ENCODE peak calls at places on chromosomes 12 and 14, in eight cellular contexts. I is A549, O is AG04450, S is Panc1, E is fibroblast of villous mesenchyme, K is heart right ventricle, F is uterus, H is right atrium auricular region. N is an unnamed sample.
A peak's percentile ranks its signal among the peaks of the same experiment; 100 is the strongest.

GRCh38 chr12:70730675-70731180 is 93.5 kb upstream of the PTPRB start:
- DNase-seq in O (no peak), E (no peak), I (no peak), S (no peak), H (no peak), F (no peak), K (no peak), N (no peak)

GRCh38 chr12:132558861-132559623 is 51.3 kb downstream of the LRCOL1 start:
- DNase-seq in I (no peak), H (no peak), S (no peak), K (no peak), E (no peak), O (no peak), F (no peak), N (no peak)

GRCh38 chr14:73833024-73833423 is 18.6 kb upstream of the PTGR2 start:
- DNase-seq in F (no peak), H (no peak), S (no peak), K (no peak), E (no peak), O (no peak), I (no peak), N (no peak)

GRCh38 chr12:113158439-113159203 is 9.1 kb downstream of the CFAP73 start:
- DNase-seq in O (no peak), H (no peak), I (no peak), E (no peak), F (no peak), K (no peak), S (no peak), N (no peak)

GRCh38 chr14:77955816-77956796 is 156.2 kb downstream of the ADCK1 start:
- DNase-seq in E (no peak), H (no peak), F (no peak), I (no peak), S (no peak), O (no peak), K (no peak), N (no peak)

GRCh38 chr14:102471921-102472814 is 37.4 kb downstream of the ANKRD9 start:
- DNase-seq in S (no peak), I (no peak), K (no peak), H (no peak), F (no peak), O (no peak), E (no peak), N (no peak)

GRCh38 chr14:91897121-91897701 is 29.9 kb upstream of the TC2N start:
- DNase-seq in O (no peak), K (peak; percentile 53), H (no peak), I (peak; percentile 56), E (peak; percentile 72), F (peak; percentile 44), S (no peak), N (no peak)

GRCh38 chr12:12790956-12791355 is 5.5 kb downstream of the APOLD1 start:
- DNase-seq in S (no peak), H (no peak), O (no peak), I (no peak), E (no peak), K (no peak), F (no peak), N (no peak)

GRCh38 chr12:41211466-41211865 is 23.3 kb downstream of the PDZRN4 start:
- DNase-seq in O (no peak), H (no peak), K (no peak), F (no peak), E (no peak), S (no peak), I (no peak), N (no peak)

GRCh38 chr12:79737875-79738718 is 47.3 kb upstream of the PAWR start:
- DNase-seq in S (peak; percentile 27), F (peak; percentile 36), E (peak; percentile 68), K (peak; percentile 18), H (no peak), O (no peak), I (peak; percentile 79), N (peak; percentile 48)

GRCh38 chr14:90301580-90302181 is 30.1 kb downstream of the NRDE2 start:
- DNase-seq in E (peak; percentile 66), F (no peak), I (peak; percentile 62), K (no peak), S (peak; percentile 7), H (no peak), O (peak; percentile 41), N (peak; percentile 30)

GRCh38 chr14:77183896-77184295 is 2.3 kb downstream of the TMEM63C start:
- DNase-seq in E (no peak), H (peak; percentile 40), O (no peak), F (no peak), S (no peak), K (no peak), I (no peak), N (no peak)

GRCh38 chr12:26668847-26669246 is 164.1 kb downstream of the ITPR2 start:
- DNase-seq in S (no peak), E (no peak), H (no peak), I (no peak), F (no peak), K (no peak), O (no peak), N (no peak)

GRCh38 chr12:75976113-75976512 is 55.5 kb downstream of the PHLDA1 start:
- DNase-seq in K (no peak), I (no peak), F (no peak), O (no peak), H (no peak), S (no peak), E (peak; percentile 74), N (no peak)

GRCh38 chr12:5967645-5968415 is 22.8 kb upstream of the ANO2 start:
- DNase-seq in E (no peak), F (no peak), I (no peak), K (no peak), O (no peak), H (no peak), S (no peak), N (no peak)

GRCh38 chr14:32201816-32202467 is at the start of gene RNU6-7:
- DNase-seq in O (no peak), F (peak; percentile 57), I (peak; percentile 78), E (peak; percentile 21), H (no peak), S (peak; percentile 46), K (peak; percentile 21), N (no peak)

GRCh38 chr14:32202941-32203882 is at the start of gene RNU6-8:
- DNase-seq in S (peak; percentile 78), E (peak; percentile 87), I (peak; percentile 92), F (peak; percentile 89), K (peak; percentile 83), O (peak; percentile 46), H (peak; percentile 87), N (peak; percentile 53)

GRCh38 chr14:32200368-32201195 is 1.3 kb upstream of the RNU6-7 start:
- DNase-seq in I (no peak), F (no peak), K (no peak), E (no peak), H (no peak), S (peak; percentile 47), O (no peak), N (no peak)

GRCh38 chr14:32202468-32202865 is 602 bp downstream of the RNU6-8 start:
- DNase-seq in E (no peak), F (no peak), O (no peak), H (no peak), S (peak; percentile 42), I (peak; percentile 52), K (no peak), N (no peak)

DNA sequence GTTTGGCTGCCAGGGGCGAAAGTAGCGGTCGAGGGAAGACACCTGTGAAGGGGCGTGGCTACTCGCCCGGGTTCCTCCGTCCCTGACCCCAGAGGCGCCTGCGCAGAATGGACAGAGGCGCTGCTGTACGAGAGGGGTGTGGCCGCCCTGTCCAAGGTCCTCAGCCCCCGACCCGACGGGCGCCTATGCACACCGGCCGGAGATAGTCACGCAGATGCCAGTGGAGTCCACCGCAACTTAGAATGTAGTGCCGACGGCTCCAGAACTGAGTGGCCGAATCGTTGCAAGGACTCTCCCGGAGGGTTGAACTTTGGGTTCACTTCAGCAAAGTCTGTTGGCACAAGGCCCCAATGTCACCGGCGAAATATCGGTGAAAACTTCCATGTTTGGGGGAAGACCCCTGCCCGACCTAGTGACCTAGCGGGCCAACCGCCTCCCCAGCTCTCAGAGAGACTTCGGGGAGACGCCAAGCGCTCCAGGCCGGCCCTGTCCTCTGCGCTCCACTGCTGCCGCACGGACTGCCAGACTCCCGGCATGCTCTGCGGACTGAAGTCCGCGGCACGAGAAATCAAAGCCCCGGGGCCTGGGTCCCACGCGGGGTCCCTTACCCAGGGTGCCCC is 539 bp upstream of the RNU6-7 start:
- DNase-seq in F (peak; percentile 83), K (peak; percentile 82), O (no peak), E (peak; percentile 54), I (peak; percentile 86), S (peak; percentile 45), H (peak; percentile 73), N (no peak)
- TF ChIP-seq CTCF in F (no peak), K (no peak), O (no peak), E (no peak), I (no peak), S (no peak), H (no peak), N (no peak)

GRCh38 chr12:124564232-124564958 is 3.0 kb downstream of the NCOR2 start:
- DNase-seq in S (no peak), F (no peak), O (no peak), K (no peak), H (no peak), E (no peak), I (no peak), N (no peak)
- H3K4me3 ChIP-seq in S (peak overlapping the region; percentile 84), F (no peak overlapping the region), O (peak overlapping the region; percentile 29), K (no peak overlapping the region), H (no peak overlapping the region), E (peak overlapping the region; percentile 88), I (no peak overlapping the region), N (peak overlapping the region; percentile 81)

DNA sequence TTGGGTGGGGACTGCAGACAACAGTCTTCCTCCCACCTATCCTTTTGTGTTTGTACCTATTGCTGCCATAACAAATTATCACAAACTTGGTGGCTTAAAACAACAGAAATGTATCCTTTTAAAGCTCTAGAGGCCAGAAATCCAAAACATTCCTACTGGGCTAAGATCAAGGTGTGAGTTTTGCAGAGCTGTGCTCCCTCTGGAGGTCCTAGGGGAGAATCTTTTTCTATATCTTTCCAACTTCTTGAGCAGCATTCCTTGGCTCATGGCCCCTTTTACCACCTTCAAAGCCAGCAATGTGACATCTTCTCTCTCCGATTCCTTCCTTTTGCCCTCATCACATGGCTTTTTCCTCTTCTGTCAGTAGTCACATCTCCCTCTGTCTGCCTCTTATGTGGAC is 190.6 kb downstream of the TTC8 start:
- DNase-seq in I (no peak), F (no peak), E (no peak), H (no peak), K (no peak), S (no peak), O (no peak), N (no peak)
- TF ChIP-seq CTCF in I (no peak), F (no peak), E (peak; percentile 32), H (no peak), K (no peak), S (no peak), O (peak; percentile 42), N (peak; percentile 44)

DNA sequence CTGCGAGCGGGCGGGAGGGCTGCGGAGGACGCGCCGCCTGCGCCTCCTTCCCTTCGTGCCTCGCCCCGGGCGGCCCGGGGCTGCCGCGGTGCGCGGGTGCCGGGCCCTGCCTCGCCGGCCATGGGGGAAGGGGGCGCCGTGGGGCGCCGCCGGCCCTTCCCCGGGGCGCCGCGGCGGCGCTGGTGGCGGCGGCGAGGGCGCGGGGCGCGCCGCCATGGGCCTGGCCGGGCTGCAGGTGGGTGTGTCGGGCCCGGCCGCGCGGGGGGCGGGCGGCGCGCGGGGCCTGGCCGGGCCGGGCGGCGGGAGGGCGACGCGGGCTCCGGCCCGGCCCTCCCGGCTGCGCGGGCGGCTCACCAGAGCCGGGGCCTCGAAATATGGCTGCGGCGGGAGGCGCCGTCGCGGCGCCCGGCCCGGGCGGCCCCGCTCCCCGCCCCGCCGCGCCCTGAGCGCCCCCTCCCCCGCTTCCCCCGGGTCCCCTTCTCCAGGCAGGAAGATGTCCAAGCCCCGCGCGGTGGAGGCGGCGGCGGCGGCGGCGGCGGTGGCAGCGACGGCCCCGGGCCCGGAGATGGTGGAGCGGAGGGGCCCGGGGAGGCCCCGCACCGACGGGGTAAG is 5.1 kb downstream of the KMT5A start:
- DNase-seq in H (no peak), O (no peak), I (no peak), E (no peak), S (no peak), K (no peak), F (no peak), N (no peak)
- H3K4me3 ChIP-seq in H (peak overlapping the region; percentile 53), O (peak overlapping the region; percentile 64), I (peak overlapping the region; percentile 89), E (peak overlapping the region; percentile 71), S (peak overlapping the region; percentile 61), K (peak overlapping the region; percentile 68), F (peak overlapping the region; percentile 47), N (peak overlapping the region; percentile 66)

N was measured in HFF-Myc.